ENCODE peak calls at places on chromosomes 3 and 15, in ten cellular contexts. One of them, this sample, is unnamed.

GRCh38 chr3:106333911-106334618 is 465.3 kb upstream of the CBLB start:
- DNase-seq in cardiac fibroblast: peak
- DNase-seq in OCI-LY7: no peak
- DNase-seq in breast epithelium: no peak
- DNase-seq in bronchial epithelial cell: peak
- DNase-seq in A549: no peak
- DNase-seq in GM12865: peak
- DNase-seq in AG04449: no peak
- DNase-seq in body of pancreas: no peak
- DNase-seq in AG09309: peak
- DNase-seq in this sample: no peak

GRCh38 chr3:156750191-156750873 is 75.8 kb upstream of the LEKR1 start:
- DNase-seq in AG09309: no peak
- DNase-seq in body of pancreas: no peak
- DNase-seq in bronchial epithelial cell: peak
- DNase-seq in OCI-LY7: no peak
- DNase-seq in breast epithelium: no peak
- DNase-seq in cardiac fibroblast: peak
- DNase-seq in GM12865: no peak
- DNase-seq in AG04449: no peak
- DNase-seq in A549: no peak
- DNase-seq in this sample: no peak

GRCh38 chr3:16334909-16335308 is 69.9 kb downstream of the OXNAD1 start:
- DNase-seq in AG04449: no peak
- DNase-seq in GM12865: no peak
- DNase-seq in body of pancreas: no peak
- DNase-seq in OCI-LY7: no peak
- DNase-seq in A549: no peak
- DNase-seq in bronchial epithelial cell: no peak
- DNase-seq in cardiac fibroblast: peak
- DNase-seq in AG09309: no peak
- DNase-seq in breast epithelium: no peak
- DNase-seq in this sample: no peak

GRCh38 chr15:31338879-31339557 is 12.4 kb downstream of the KLF13 start:
- DNase-seq in GM12865: peak
- DNase-seq in OCI-LY7: no peak
- DNase-seq in AG04449: peak
- DNase-seq in AG09309: peak
- DNase-seq in breast epithelium: peak
- DNase-seq in body of pancreas: peak
- DNase-seq in A549: peak
- DNase-seq in cardiac fibroblast: peak
- DNase-seq in bronchial epithelial cell: peak
- DNase-seq in this sample: peak

GRCh38 chr3:194720048-194720447 is 34.4 kb downstream of the FAM43A start:
- DNase-seq in body of pancreas: no peak
- DNase-seq in cardiac fibroblast: no peak
- DNase-seq in breast epithelium: no peak
- DNase-seq in AG09309: no peak
- DNase-seq in GM12865: no peak
- DNase-seq in A549: no peak
- DNase-seq in AG04449: no peak
- DNase-seq in bronchial epithelial cell: no peak
- DNase-seq in OCI-LY7: no peak
- DNase-seq in this sample: no peak

GRCh38 chr15:101501703-101502373 is 12.3 kb upstream of the PCSK6 start:
- DNase-seq in bronchial epithelial cell: no peak
- DNase-seq in breast epithelium: peak
- DNase-seq in A549: peak
- DNase-seq in OCI-LY7: peak
- DNase-seq in GM12865: peak
- DNase-seq in body of pancreas: no peak
- DNase-seq in cardiac fibroblast: peak
- DNase-seq in AG09309: no peak
- DNase-seq in AG04449: no peak
- DNase-seq in this sample: peak

GRCh38 chr3:16824085-16824696 is 60.6 kb upstream of the PLCL2 start:
- DNase-seq in bronchial epithelial cell: no peak
- DNase-seq in GM12865: peak
- DNase-seq in cardiac fibroblast: no peak
- DNase-seq in OCI-LY7: peak
- DNase-seq in AG04449: no peak
- DNase-seq in A549: no peak
- DNase-seq in AG09309: no peak
- DNase-seq in breast epithelium: no peak
- DNase-seq in body of pancreas: no peak
- DNase-seq in this sample: peak

GRCh38 chr3:22386107-22386506 is 635.1 kb upstream of the ZNF385D start:
- DNase-seq in AG04449: no peak
- DNase-seq in OCI-LY7: no peak
- DNase-seq in AG09309: no peak
- DNase-seq in GM12865: no peak
- DNase-seq in body of pancreas: no peak
- DNase-seq in cardiac fibroblast: no peak
- DNase-seq in A549: no peak
- DNase-seq in breast epithelium: no peak
- DNase-seq in bronchial epithelial cell: no peak
- DNase-seq in this sample: no peak

GRCh38 chr3:184874709-184875644 is 63.0 kb downstream of the VPS8 start:
- DNase-seq in AG09309: no peak
- DNase-seq in OCI-LY7: peak
- DNase-seq in cardiac fibroblast: peak
- DNase-seq in bronchial epithelial cell: peak
- DNase-seq in body of pancreas: no peak
- DNase-seq in A549: peak
- DNase-seq in AG04449: no peak
- DNase-seq in breast epithelium: no peak
- DNase-seq in GM12865: peak
- DNase-seq in this sample: peak

GRCh38 chr3:114411811-114412803 is 118.3 kb downstream of the TIGIT start:
- DNase-seq in body of pancreas: no peak
- DNase-seq in OCI-LY7: no peak
- DNase-seq in AG04449: no peak
- DNase-seq in A549: peak
- DNase-seq in bronchial epithelial cell: peak
- DNase-seq in breast epithelium: no peak
- DNase-seq in AG09309: no peak
- DNase-seq in GM12865: peak
- DNase-seq in cardiac fibroblast: peak
- DNase-seq in this sample: no peak

GRCh38 chr3:44236485-44236908 is 5.2 kb upstream of the TOPAZ1 start:
- DNase-seq in body of pancreas: no peak
- DNase-seq in breast epithelium: no peak
- DNase-seq in AG09309: no peak
- DNase-seq in OCI-LY7: no peak
- DNase-seq in cardiac fibroblast: no peak
- DNase-seq in AG04449: no peak
- DNase-seq in bronchial epithelial cell: no peak
- DNase-seq in A549: no peak
- DNase-seq in GM12865: no peak
- DNase-seq in this sample: no peak

GRCh38 chr3:104796556-104796955 is 570.2 kb upstream of the ALCAM start:
- DNase-seq in OCI-LY7: no peak
- DNase-seq in cardiac fibroblast: no peak
- DNase-seq in GM12865: no peak
- DNase-seq in breast epithelium: no peak
- DNase-seq in AG04449: no peak
- DNase-seq in bronchial epithelial cell: no peak
- DNase-seq in AG09309: no peak
- DNase-seq in A549: no peak
- DNase-seq in body of pancreas: no peak
- DNase-seq in this sample: no peak

GRCh38 chr3:82940124-82940523 is 1178.7 kb upstream of the GBE1 start:
- DNase-seq in breast epithelium: no peak
- DNase-seq in A549: no peak
- DNase-seq in AG04449: no peak
- DNase-seq in body of pancreas: no peak
- DNase-seq in bronchial epithelial cell: no peak
- DNase-seq in OCI-LY7: no peak
- DNase-seq in GM12865: no peak
- DNase-seq in cardiac fibroblast: no peak
- DNase-seq in AG09309: no peak
- DNase-seq in this sample: no peak

GRCh38 chr3:99747915-99748314 is 69.7 kb upstream of the CMSS1 start:
- DNase-seq in AG09309: no peak
- DNase-seq in breast epithelium: no peak
- DNase-seq in GM12865: peak
- DNase-seq in cardiac fibroblast: no peak
- DNase-seq in OCI-LY7: no peak
- DNase-seq in AG04449: no peak
- DNase-seq in bronchial epithelial cell: peak
- DNase-seq in body of pancreas: no peak
- DNase-seq in A549: peak
- DNase-seq in this sample: no peak

GRCh38 chr3:89246326-89246725 is 138.9 kb downstream of the EPHA3 start:
- DNase-seq in breast epithelium: no peak
- DNase-seq in A549: no peak
- DNase-seq in OCI-LY7: no peak
- DNase-seq in bronchial epithelial cell: no peak
- DNase-seq in body of pancreas: no peak
- DNase-seq in AG04449: no peak
- DNase-seq in AG09309: no peak
- DNase-seq in cardiac fibroblast: no peak
- DNase-seq in GM12865: peak
- DNase-seq in this sample: no peak
- TF ChIP-seq CTCF in breast epithelium: no peak
- TF ChIP-seq CTCF in A549: no peak
- TF ChIP-seq CTCF in OCI-LY7: peak
- TF ChIP-seq CTCF in bronchial epithelial cell: no peak
- TF ChIP-seq CTCF in body of pancreas: no peak
- TF ChIP-seq CTCF in AG04449: no peak
- TF ChIP-seq CTCF in AG09309: no peak
- TF ChIP-seq CTCF in cardiac fibroblast: no peak
- TF ChIP-seq CTCF in GM12865: peak
- TF ChIP-seq CTCF in this sample: no peak

GRCh38 chr15:46260937-46261336 is 626.1 kb downstream of the SQOR start:
- DNase-seq in bronchial epithelial cell: no peak
- DNase-seq in A549: no peak
- DNase-seq in AG09309: no peak
- DNase-seq in cardiac fibroblast: no peak
- DNase-seq in breast epithelium: no peak
- DNase-seq in GM12865: no peak
- DNase-seq in body of pancreas: no peak
- DNase-seq in OCI-LY7: no peak
- DNase-seq in AG04449: no peak
- DNase-seq in this sample: no peak
- TF ChIP-seq CTCF in bronchial epithelial cell: no peak
- TF ChIP-seq CTCF in A549: no peak
- TF ChIP-seq CTCF in AG09309: no peak
- TF ChIP-seq CTCF in cardiac fibroblast: no peak
- TF ChIP-seq CTCF in breast epithelium: no peak
- TF ChIP-seq CTCF in GM12865: no peak
- TF ChIP-seq CTCF in body of pancreas: no peak
- TF ChIP-seq CTCF in OCI-LY7: no peak
- TF ChIP-seq CTCF in AG04449: no peak
- TF ChIP-seq CTCF in this sample: no peak

DNA sequence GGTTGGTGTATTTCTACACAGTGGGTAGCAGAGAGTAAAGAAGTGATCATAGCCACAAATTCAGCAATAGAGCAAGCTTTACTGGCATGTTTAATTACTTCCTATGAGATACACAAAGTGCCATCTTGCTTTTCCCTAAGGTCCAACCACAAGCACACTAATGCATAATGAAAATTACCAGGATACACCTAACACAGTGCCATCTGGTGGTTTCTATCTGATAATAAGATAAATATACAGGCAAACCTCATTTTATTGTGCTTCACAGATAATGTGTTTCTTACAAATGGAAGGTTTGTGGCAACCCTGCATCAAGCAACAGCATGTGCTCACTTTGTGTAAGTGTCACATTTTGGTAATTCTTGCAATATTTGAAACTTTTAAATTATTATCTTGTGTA is 223.0 kb downstream of the NSUN3 start:
- DNase-seq in AG09309: no peak
- DNase-seq in body of pancreas: no peak
- DNase-seq in A549: peak
- DNase-seq in cardiac fibroblast: peak
- DNase-seq in bronchial epithelial cell: peak
- DNase-seq in breast epithelium: no peak
- DNase-seq in GM12865: no peak
- DNase-seq in AG04449: no peak
- DNase-seq in OCI-LY7: no peak
- DNase-seq in this sample: no peak
- TF ChIP-seq CTCF in AG09309: no peak
- TF ChIP-seq CTCF in body of pancreas: no peak
- TF ChIP-seq CTCF in A549: peak
- TF ChIP-seq CTCF in cardiac fibroblast: peak
- TF ChIP-seq CTCF in bronchial epithelial cell: peak
- TF ChIP-seq CTCF in breast epithelium: no peak
- TF ChIP-seq CTCF in GM12865: no peak
- TF ChIP-seq CTCF in AG04449: peak
- TF ChIP-seq CTCF in OCI-LY7: peak
- TF ChIP-seq CTCF in this sample: no peak

GRCh38 chr3:183160616-183161015 is 1.9 kb downstream of the LAMP3 start:
- DNase-seq in GM12865: no peak
- DNase-seq in cardiac fibroblast: no peak
- DNase-seq in bronchial epithelial cell: no peak
- DNase-seq in body of pancreas: no peak
- DNase-seq in AG09309: no peak
- DNase-seq in A549: no peak
- DNase-seq in breast epithelium: no peak
- DNase-seq in OCI-LY7: no peak
- DNase-seq in AG04449: no peak
- DNase-seq in this sample: no peak

GRCh38 chr3:183161552-183162345 is 785 bp downstream of the LAMP3 start:
- DNase-seq in OCI-LY7: peak
- DNase-seq in AG04449: no peak
- DNase-seq in GM12865: peak
- DNase-seq in AG09309: no peak
- DNase-seq in cardiac fibroblast: no peak
- DNase-seq in breast epithelium: peak
- DNase-seq in A549: no peak
- DNase-seq in bronchial epithelial cell: peak
- DNase-seq in body of pancreas: no peak
- DNase-seq in this sample: peak

GRCh38 chr3:183158113-183158512 is 4.4 kb downstream of the LAMP3 start:
- DNase-seq in body of pancreas: no peak
- DNase-seq in A549: no peak
- DNase-seq in AG09309: no peak
- DNase-seq in bronchial epithelial cell: no peak
- DNase-seq in AG04449: no peak
- DNase-seq in OCI-LY7: no peak
- DNase-seq in breast epithelium: no peak
- DNase-seq in cardiac fibroblast: no peak
- DNase-seq in GM12865: peak
- DNase-seq in this sample: peak

GRCh38 chr3:183158552-183159006 is 4.0 kb downstream of the LAMP3 start:
- DNase-seq in AG09309: no peak
- DNase-seq in A549: no peak
- DNase-seq in GM12865: peak
- DNase-seq in cardiac fibroblast: peak
- DNase-seq in breast epithelium: no peak
- DNase-seq in body of pancreas: no peak
- DNase-seq in OCI-LY7: peak
- DNase-seq in bronchial epithelial cell: peak
- DNase-seq in AG04449: no peak
- DNase-seq in this sample: peak

DNA sequence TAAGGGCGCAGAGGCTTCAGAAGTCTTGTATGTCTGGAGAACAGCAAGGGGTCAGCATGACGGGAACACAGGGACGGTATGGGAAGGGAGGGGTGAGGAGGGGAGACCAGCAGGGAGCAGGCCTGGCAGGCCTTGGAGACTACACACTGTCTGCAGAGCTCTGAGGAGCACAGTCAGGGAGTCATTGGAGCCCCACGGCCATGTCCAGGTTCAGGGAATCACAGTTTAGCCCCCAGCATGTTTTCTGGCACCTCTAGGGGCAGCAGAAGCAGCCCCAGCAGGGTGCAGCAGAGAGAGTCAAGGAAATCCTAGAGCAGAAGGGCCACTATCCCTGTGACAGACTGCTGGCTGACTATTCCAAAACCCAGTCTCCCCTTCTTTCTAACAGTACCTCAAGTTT is 3.2 kb downstream of the LAMP3 start:
- DNase-seq in bronchial epithelial cell: no peak
- DNase-seq in body of pancreas: no peak
- DNase-seq in GM12865: peak
- DNase-seq in breast epithelium: no peak
- DNase-seq in AG09309: no peak
- DNase-seq in AG04449: no peak
- DNase-seq in A549: no peak
- DNase-seq in OCI-LY7: no peak
- DNase-seq in cardiac fibroblast: no peak
- DNase-seq in this sample: no peak
- TF ChIP-seq CTCF in bronchial epithelial cell: peak
- TF ChIP-seq CTCF in body of pancreas: no peak
- TF ChIP-seq CTCF in GM12865: peak
- TF ChIP-seq CTCF in breast epithelium: no peak
- TF ChIP-seq CTCF in AG09309: no peak
- TF ChIP-seq CTCF in AG04449: no peak
- TF ChIP-seq CTCF in A549: no peak
- TF ChIP-seq CTCF in OCI-LY7: peak
- TF ChIP-seq CTCF in cardiac fibroblast: peak
- TF ChIP-seq CTCF in this sample: no peak